ENCODE peak calls at places on chromosomes 6 and 20, in ten cellular contexts. P is HCEC 1CT; Q is cardiac muscle cell; A is DMS153; E is NCI-H774; T is endothelial cell of umbilical vein; M is GM03348; O is hypothalamus; J is epithelial cell of esophagus; C is CD4-positive, alpha-beta T cell. H is an unnamed sample.

GRCh38 chr6:97812940-97813339 is 529.9 kb upstream of the MMS22L start:
- DNase-seq in O (no peak), T (no peak), J (no peak), C (no peak), P (no peak), M (peak; percentile 6), E (no peak), A (no peak), Q (no peak), H (no peak)

GRCh38 chr6:136178749-136179148 is 71.4 kb downstream of the MTFR2 start:
- DNase-seq in A (no peak), O (no peak), P (no peak), T (no peak), M (no peak), C (no peak), J (no peak), E (no peak), Q (no peak), H (no peak)

GRCh38 chr6:163354085-163354484 is 60.4 kb upstream of the QKI start:
- DNase-seq in C (no peak), E (no peak), A (no peak), O (no peak), Q (no peak), T (peak; percentile 60), P (no peak), M (no peak), J (peak; percentile 60), H (no peak)

GRCh38 chr6:158939255-158940170 is 60.5 kb downstream of the RSPH3 start:
- DNase-seq in E (no peak), T (peak; percentile 13), J (no peak), M (no peak), A (no peak), O (no peak), C (no peak), P (no peak), Q (no peak), H (no peak)

GRCh38 chr20:63000958-63001357 is 5.8 kb downstream of the BHLHE23 start:
- DNase-seq in O (no peak), A (no peak), C (no peak), Q (no peak), E (no peak), M (no peak), P (no peak), T (no peak), J (no peak), H (no peak)

GRCh38 chr6:28462401-28462800 is 19.1 kb upstream of the ZSCAN23 start:
- DNase-seq in Q (no peak), O (no peak), C (no peak), T (no peak), J (no peak), A (no peak), E (no peak), P (no peak), M (no peak), H (no peak)

GRCh38 chr20:3804254-3804751 is 8.2 kb downstream of the CDC25B start:
- DNase-seq in A (no peak), Q (no peak), M (no peak), E (no peak), O (no peak), C (no peak), P (no peak), T (no peak), J (peak; percentile 77), H (no peak)

GRCh38 chr6:14210077-14210476 is 92.5 kb downstream of the CD83 start:
- DNase-seq in P (no peak), J (no peak), A (no peak), O (no peak), Q (no peak), T (no peak), M (no peak), C (no peak), E (no peak), H (no peak)

GRCh38 chr6:111812080-111813038 is 60.9 kb downstream of the FYN start:
- DNase-seq in J (peak; percentile 66), T (no peak), P (peak; percentile 49), Q (no peak), A (no peak), C (no peak), E (no peak), O (no peak), M (no peak), H (no peak)

GRCh38 chr20:45867129-45867810 is 9.9 kb downstream of the ZSWIM3 start:
- DNase-seq in P (no peak), J (no peak), C (no peak), A (no peak), E (no peak), M (no peak), Q (no peak), T (no peak), O (no peak), H (no peak)

GRCh38 chr20:32966881-32967781 is 37.1 kb downstream of the SUN5 start:
- DNase-seq in C (peak; percentile 41), P (no peak), T (no peak), A (no peak), M (peak; percentile 2), J (no peak), E (no peak), O (no peak), Q (no peak), H (peak; percentile 1)

GRCh38 chr20:46213946-46214830 is 94.1 kb downstream of the CDH22 start:
- DNase-seq in T (no peak), A (no peak), M (no peak), P (no peak), C (no peak), O (no peak), E (no peak), Q (no peak), J (peak; percentile 49), H (no peak)

GRCh38 chr6:101266063-101266462 is 127.4 kb upstream of the GRIK2 start:
- DNase-seq in M (no peak), Q (no peak), P (no peak), E (no peak), J (no peak), O (no peak), A (no peak), C (no peak), T (no peak), H (no peak)

GRCh38 chr6:85537055-85537494 is 56.6 kb downstream of the SNX14 start:
- DNase-seq in O (no peak), J (no peak), Q (no peak), C (no peak), A (no peak), P (peak; percentile 32), T (peak; percentile 32), M (peak; percentile 36), E (no peak), H (no peak)

GRCh38 chr20:9574182-9574581 is 59.8 kb downstream of the LAMP5 start:
- DNase-seq in O (no peak), E (no peak), M (no peak), P (no peak), C (no peak), Q (no peak), J (no peak), A (no peak), T (no peak), H (no peak)

GRCh38 chr20:23826541-23827018 is at the start of gene CST2:
- DNase-seq in A (no peak), M (no peak), E (no peak), O (no peak), C (no peak), J (no peak), Q (no peak), T (no peak), P (no peak), H (no peak)

GRCh38 chr20:47455133-47456040 is 46.3 kb upstream of the NCOA3 start:
- DNase-seq in Q (no peak), J (peak; percentile 62), T (no peak), E (no peak), O (no peak), M (no peak), P (no peak), C (no peak), A (no peak), H (no peak)

GRCh38 chr6:168301648-168302398 is 17.8 kb downstream of the DACT2 start:
- DNase-seq in M (no peak), A (peak; percentile 75), P (no peak), E (peak; percentile 85), O (no peak), Q (no peak), J (no peak), C (no peak), T (no peak), H (no peak)

GRCh38 chr6:167652042-167652700 is 174.5 kb upstream of the AFDN start:
- DNase-seq in E (no peak), C (no peak), A (no peak), Q (no peak), J (no peak), M (no peak), O (no peak), P (no peak), T (no peak), H (no peak)

GRCh38 chr20:47334022-47334551 is 22.4 kb downstream of the ZMYND8 start:
- DNase-seq in A (peak; percentile 23), M (peak; percentile 75), Q (no peak), E (peak; percentile 25), C (no peak), J (peak; percentile 93), T (peak; percentile 96), O (no peak), P (peak; percentile 99), H (peak; percentile 59)

GRCh38 chr6:141248056-141248799 is 884.5 kb upstream of the GJE1 start:
- DNase-seq in M (no peak), J (no peak), O (no peak), A (no peak), T (no peak), P (no peak), C (no peak), E (no peak), Q (no peak), H (no peak)

GRCh38 chr6:14552891-14553290 is 435.3 kb downstream of the CD83 start:
- DNase-seq in O (no peak), J (peak; percentile 59), A (no peak), P (no peak), C (no peak), T (no peak), E (no peak), M (no peak), Q (no peak), H (no peak)

GRCh38 chr6:152189736-152190135 is 382.3 kb downstream of the ESR1 start:
- DNase-seq in O (no peak), E (no peak), M (no peak), A (no peak), Q (no peak), P (peak; percentile 3), J (peak; percentile 47), T (no peak), C (no peak), H (no peak)

GRCh38 chr6:108914235-108915022 is 66.2 kb downstream of the ARMC2 start:
- DNase-seq in J (no peak), T (no peak), E (peak; percentile 23), O (no peak), A (no peak), M (no peak), C (no peak), Q (no peak), P (peak; percentile 14), H (peak; percentile 25)

GRCh38 chr20:9147553-9148024 is 78.7 kb downstream of the PLCB4 start:
- DNase-seq in J (peak; percentile 73), C (no peak), T (no peak), M (peak; percentile 35), P (peak; percentile 69), A (no peak), O (no peak), Q (no peak), E (no peak), H (peak; percentile 15)

GRCh38 chr6:5637714-5638113 is 369.0 kb downstream of the NRN1 start:
- DNase-seq in O (no peak), M (no peak), J (no peak), P (no peak), A (no peak), E (no peak), C (no peak), T (no peak), Q (no peak), H (no peak)

GRCh38 chr6:34680802-34681515 is 15.6 kb downstream of the ILRUN start:
- DNase-seq in Q (no peak), M (peak; percentile 37), C (no peak), E (no peak), T (peak; percentile 60), P (peak; percentile 67), J (peak; percentile 61), O (no peak), A (no peak), H (no peak)

GRCh38 chr20:40080059-40080652 is 608.9 kb downstream of the MAFB start:
- DNase-seq in O (no peak), A (no peak), C (no peak), E (no peak), Q (no peak), T (no peak), J (no peak), P (no peak), M (no peak), H (no peak)